ENCODE peak calls at places on chromosomes 12 and 14, in six cellular contexts. X is CD4-positive, alpha-beta T cell; A is kidney; V is osteoblast; O is PC-3; M is heart left ventricle. E is an unnamed sample.

GRCh38 chr14:20682435-20683124 is 1.8 kb upstream of the RNASE4 start:
- DNase-seq in X (peak; percentile 70), A (peak; percentile 97), V (peak; percentile 80), O (peak; percentile 91), M (peak; percentile 95), E (peak; percentile 76)

GRCh38 chr12:18723752-18724151 is 14.1 kb downstream of the PLCZ1 start:
- DNase-seq in X (no peak), A (no peak), V (no peak), O (peak; percentile 89), M (no peak), E (peak; percentile 78)

GRCh38 chr14:48914382-48914781 is 671.8 kb downstream of the RPS29 start:
- DNase-seq in X (no peak), A (no peak), V (peak; percentile 9), O (no peak), M (no peak), E (no peak)

GRCh38 chr12:116130431-116130830 is 147.1 kb downstream of the MED13L start:
- DNase-seq in X (no peak), A (no peak), V (peak; percentile 61), O (no peak), M (no peak), E (no peak)

GRCh38 chr12:990308-990648 is 745 bp upstream of the ERC1 start:
- DNase-seq in X (peak; percentile 44), A (peak; percentile 90), V (peak; percentile 88), O (peak; percentile 41), M (peak; percentile 78), E (peak; percentile 36)

GRCh38 chr14:64704743-64705405 is 650 bp downstream of the PLEKHG3 start:
- DNase-seq in X (no peak), A (peak; percentile 85), V (peak; percentile 81), O (no peak), M (no peak), E (no peak)

GRCh38 chr14:53496668-53497067 is 343.5 kb upstream of the DDHD1 start:
- DNase-seq in X (no peak), A (no peak), V (no peak), O (no peak), M (no peak), E (no peak)

GRCh38 chr14:97282210-97282609 is 485.0 kb downstream of the VRK1 start:
- DNase-seq in X (no peak), A (no peak), V (no peak), O (no peak), M (no peak), E (no peak)

GRCh38 chr14:105474478-105475268 is at the start of gene CRIP2:
- DNase-seq in X (no peak), A (no peak), V (peak; percentile 100), O (peak; percentile 50), M (peak; percentile 82), E (peak; percentile 77)

GRCh38 chr14:52850520-52850919 is 59.1 kb upstream of the GNPNAT1 start:
- DNase-seq in X (no peak), A (no peak), V (no peak), O (no peak), M (no peak), E (no peak)

GRCh38 chr12:127292736-127293135 is 974.2 kb upstream of the TMEM132C start:
- DNase-seq in X (no peak), A (no peak), V (no peak), O (no peak), M (no peak), E (no peak)

GRCh38 chr14:81269100-81269978 is 48.6 kb upstream of the GTF2A1 start:
- DNase-seq in X (no peak), A (no peak), V (peak; percentile 81), O (peak; percentile 90), M (no peak), E (peak; percentile 84)

GRCh38 chr12:95473440-95473946 is 459 bp upstream of the METAP2 start:
- DNase-seq in X (peak; percentile 23), A (no peak), V (no peak), O (peak; percentile 58), M (peak; percentile 41), E (peak; percentile 40)

GRCh38 chr12:70971395-70971794 is 50.9 kb upstream of the PTPRR start:
- DNase-seq in X (no peak), A (no peak), V (no peak), O (peak; percentile 72), M (no peak), E (no peak)
- H3K27ac ChIP-seq in X (no peak overlapping the region), A (no peak overlapping the region), V (no peak overlapping the region), O (no peak overlapping the region), M (no peak overlapping the region), E (no peak overlapping the region)

GRCh38 chr14:55126089-55126488 is 3.0 kb upstream of the LGALS3 start:
- DNase-seq in X (no peak), A (no peak), V (no peak), O (no peak), M (no peak), E (no peak)

GRCh38 chr14:55125403-55125802 is 3.6 kb upstream of the LGALS3 start:
- DNase-seq in X (no peak), A (no peak), V (no peak), O (peak; percentile 55), M (no peak), E (no peak)

GRCh38 chr14:55126932-55127490 is 2.0 kb upstream of the LGALS3 start:
- DNase-seq in X (no peak), A (no peak), V (no peak), O (no peak), M (no peak), E (no peak)

GRCh38 chr14:55123101-55123500 is 6.0 kb upstream of the LGALS3 start:
- DNase-seq in X (no peak), A (no peak), V (peak; percentile 94), O (peak; percentile 76), M (no peak), E (no peak)

GRCh38 chr14:55124774-55125372 is 4.2 kb upstream of the LGALS3 start:
- DNase-seq in X (no peak), A (no peak), V (no peak), O (no peak), M (no peak), E (no peak)
- H3K27ac ChIP-seq in X (no peak overlapping the region), A (no peak overlapping the region), V (no peak overlapping the region), O (peak overlapping the region; percentile 82), M (no peak overlapping the region), E (no peak overlapping the region)

DNA sequence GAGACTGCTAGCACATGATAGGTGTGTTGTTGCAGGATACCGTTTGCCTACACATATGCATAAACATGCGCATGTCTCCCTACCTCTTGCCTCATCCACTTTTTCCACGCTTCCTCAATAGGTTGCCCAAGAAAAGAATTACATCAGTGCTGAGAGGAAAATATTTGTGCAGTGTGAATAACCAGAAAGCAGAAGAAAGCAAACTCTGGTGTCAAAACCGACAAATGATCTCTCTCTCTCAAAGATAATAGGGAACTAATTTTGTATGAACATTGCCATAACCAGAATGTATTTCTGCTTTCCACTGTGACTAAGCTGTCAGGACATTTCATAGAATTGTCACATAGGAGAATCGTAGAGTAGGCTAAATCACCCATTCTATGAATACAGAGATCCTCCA is 1.3 kb downstream of the CLEC7A start:
- DNase-seq in X (no peak), A (no peak), V (no peak), O (no peak), M (no peak), E (no peak)
- H3K27ac ChIP-seq in X (no peak overlapping the region), A (no peak overlapping the region), V (no peak overlapping the region), O (no peak overlapping the region), M (no peak overlapping the region), E (no peak overlapping the region)

GRCh38 chr14:90642239-90642717 is 174.0 kb downstream of the TTC7B start:
- DNase-seq in X (no peak), A (no peak), V (no peak), O (no peak), M (no peak), E (no peak)
- H3K27ac ChIP-seq in X (no peak overlapping the region), A (no peak overlapping the region), V (no peak overlapping the region), O (no peak overlapping the region), M (no peak overlapping the region), E (no peak overlapping the region)

DNA sequence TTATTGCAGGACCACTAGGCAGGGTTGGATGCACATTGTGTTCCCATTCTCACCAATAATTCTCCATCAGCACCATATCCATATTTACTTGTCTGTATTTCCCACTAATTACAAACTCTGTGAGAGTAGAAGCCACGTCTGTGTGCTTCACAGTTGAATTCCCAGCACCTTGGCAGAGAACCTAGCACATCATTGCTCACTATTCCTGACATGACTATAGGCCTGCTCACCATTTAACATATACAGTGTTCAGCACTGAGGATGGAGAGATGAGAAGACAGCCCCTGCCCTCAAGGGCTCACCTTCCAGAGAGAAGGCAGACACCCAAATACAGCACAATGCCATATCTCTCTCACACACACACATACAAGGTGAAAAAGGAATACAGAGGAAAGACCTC is 5.0 kb downstream of the DAD1 start:
- DNase-seq in X (no peak), A (no peak), V (no peak), O (no peak), M (no peak), E (no peak)
- H3K27ac ChIP-seq in X (no peak overlapping the region), A (no peak overlapping the region), V (no peak overlapping the region), O (no peak overlapping the region), M (no peak overlapping the region), E (no peak overlapping the region)

GRCh38 chr12:6392499-6392898 is 8.5 kb downstream of the LTBR start:
- DNase-seq in X (no peak), A (no peak), V (peak; percentile 35), O (no peak), M (peak; percentile 72), E (no peak)
- H3K27ac ChIP-seq in X (no peak overlapping the region), A (no peak overlapping the region), V (no peak overlapping the region), O (no peak overlapping the region), M (no peak overlapping the region), E (peak overlapping the region; percentile 44)

DNA sequence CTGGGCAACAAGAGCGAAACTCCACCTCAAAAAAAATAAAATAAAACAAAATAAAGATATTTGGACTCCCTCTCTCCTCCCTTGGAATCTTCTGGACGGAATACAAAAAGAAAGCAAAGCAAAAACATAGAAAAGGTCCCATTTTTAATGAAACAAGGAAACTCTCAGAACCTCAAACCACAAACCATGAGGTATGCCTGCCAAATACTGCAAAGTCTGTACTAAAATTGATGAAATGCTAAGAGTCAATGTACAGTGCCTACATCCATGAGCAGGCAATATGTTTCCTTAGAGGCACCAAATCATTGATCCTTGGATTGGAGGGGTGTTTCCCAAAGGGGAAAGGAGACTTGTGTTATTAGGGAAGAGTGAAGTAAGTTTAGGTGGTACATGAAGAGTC is 8.2 kb upstream of the RPS6KA5 start:
- DNase-seq in X (no peak), A (no peak), V (no peak), O (no peak), M (no peak), E (no peak)
- H3K27ac ChIP-seq in X (no peak overlapping the region), A (no peak overlapping the region), V (no peak overlapping the region), O (no peak overlapping the region), M (no peak overlapping the region), E (no peak overlapping the region)

DNA sequence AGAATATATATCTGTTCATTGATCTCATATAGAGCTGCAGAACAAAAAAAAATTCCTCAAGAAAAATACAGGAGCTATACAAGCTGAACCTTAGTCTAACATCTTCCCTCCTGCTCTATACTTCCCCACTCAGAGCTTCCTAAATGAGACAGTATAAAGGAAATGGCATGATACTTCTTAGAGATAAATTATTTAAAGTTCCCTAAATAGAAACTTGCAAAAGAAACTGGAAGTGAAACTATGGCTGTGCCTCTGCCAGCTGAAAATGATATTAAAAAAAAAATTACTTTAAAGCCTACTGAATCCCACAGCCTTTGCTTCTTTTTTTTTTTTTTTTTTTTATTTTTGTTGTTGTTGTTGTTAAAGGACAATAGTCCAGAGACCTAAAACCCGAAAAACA is 11.6 kb upstream of the NEK9 start:
- DNase-seq in X (no peak), A (no peak), V (peak; percentile 69), O (no peak), M (no peak), E (no peak)
- H3K27ac ChIP-seq in X (no peak overlapping the region), A (peak overlapping the region; percentile 23), V (no peak overlapping the region), O (no peak overlapping the region), M (no peak overlapping the region), E (no peak overlapping the region)

E was measured in RWPE1.